ENCODE peak calls at places on chromosomes 1 and 21, in four cellular contexts. O is uterus, A is esophagus squamous epithelium, M is adrenal gland. J is an unnamed sample. For H3K4me1, the result is how much of the 10 kb centered on the place peaks cover.

GRCh38 chr1:200641175-200641489 is 20.6 kb upstream of the KIF14 start:
- DNase-seq in M (no peak), O (no peak), A (no peak), J (no peak)

GRCh38 chr1:185971688-185972087 is 237.5 kb downstream of the HMCN1 start:
- DNase-seq in O (no peak), M (no peak), A (no peak), J (no peak)

GRCh38 chr21:41894922-41895557 is 15.9 kb upstream of the PRDM15 start:
- DNase-seq in M (no peak), O (no peak), A (no peak), J (no peak)

GRCh38 chr1:198545156-198545555 is 4.7 kb upstream of the ATP6V1G3 start:
- DNase-seq in A (no peak), M (no peak), O (no peak), J (no peak)

GRCh38 chr1:59332221-59332620 is 35.3 kb downstream of the FGGY start:
- DNase-seq in O (no peak), A (no peak), M (no peak), J (no peak)

GRCh38 chr1:79792212-79792575 is 785.7 kb upstream of the ADGRL4 start:
- DNase-seq in O (no peak), A (no peak), M (no peak), J (no peak)

GRCh38 chr1:226047495-226047894 is 15.0 kb upstream of the H3-3A start:
- DNase-seq in M (no peak), O (no peak), A (no peak), J (no peak)

GRCh38 chr1:49765034-49765433 is 258.7 kb downstream of the AGBL4 start:
- DNase-seq in A (no peak), O (no peak), M (no peak), J (peak)

GRCh38 chr1:53982034-53982761 is 35.8 kb downstream of the LDLRAD1 start:
- DNase-seq in A (no peak), O (peak), M (peak), J (peak)

GRCh38 chr1:86616871-86617270 is 70.0 kb downstream of the CLCA4 start:
- DNase-seq in M (no peak), O (no peak), A (no peak), J (no peak)

GRCh38 chr1:100400332-100400933 is 48.1 kb downstream of the CDC14A start:
- DNase-seq in O (no peak), A (peak), M (peak), J (peak)

GRCh38 chr1:10867914-10868598 is 71.6 kb upstream of the CASZ1 start:
- DNase-seq in A (no peak), M (no peak), O (no peak), J (no peak)

GRCh38 chr1:25697426-25698220 is 81.0 kb downstream of the MAN1C1 start:
- DNase-seq in O (no peak), M (no peak), A (no peak), J (no peak)

GRCh38 chr1:31054349-31054748 is 11.2 kb downstream of the PUM1 start:
- DNase-seq in M (no peak), O (no peak), A (no peak), J (no peak)

GRCh38 chr1:45922374-45922773 is 119.0 kb downstream of the MAST2 start:
- DNase-seq in O (no peak), A (no peak), M (no peak), J (no peak)

GRCh38 chr1:200774735-200775449 is 36.2 kb downstream of the CAMSAP2 start:
- DNase-seq in A (no peak), M (no peak), O (no peak), J (no peak)

GRCh38 chr1:233253231-233254038 is 42.1 kb downstream of the PCNX2 start:
- DNase-seq in M (no peak), A (no peak), O (no peak), J (no peak)

GRCh38 chr1:29838738-29839320 is 602.5 kb downstream of the PTPRU start:
- DNase-seq in M (no peak), O (no peak), A (no peak), J (no peak)

GRCh38 chr1:182575540-182576149 is 13.4 kb downstream of the RNASEL start:
- DNase-seq in M (peak), A (no peak), O (no peak), J (no peak)

GRCh38 chr1:202659974-202660373 is 50.3 kb downstream of the SYT2 start:
- DNase-seq in M (no peak), O (no peak), A (no peak), J (no peak)

GRCh38 chr21:45104560-45104959 is 30.2 kb downstream of the ADARB1 start:
- DNase-seq in A (no peak), M (peak), O (no peak), J (peak)

GRCh38 chr21:15966216-15966615 is 236.4 kb downstream of the USP25 start:
- DNase-seq in A (no peak), M (no peak), O (no peak), J (no peak)

GRCh38 chr1:159937014-159937750 is 8.2 kb downstream of the IGSF9 start:
- DNase-seq in M (no peak), O (no peak), A (no peak), J (no peak)

GRCh38 chr1:239616686-239617085 is 230.3 kb downstream of the CHRM3 start:
- DNase-seq in A (no peak), M (no peak), O (no peak), J (no peak)

GRCh38 chr1:68331117-68331865 is 99.0 kb upstream of the WLS start:
- DNase-seq in M (no peak), O (no peak), A (no peak), J (no peak)

GRCh38 chr1:160883586-160883985 is 1.4 kb downstream of the ITLN1 start:
- DNase-seq in M (no peak), A (no peak), O (no peak), J (no peak)

GRCh38 chr1:13751458-13751871 is 51.5 kb downstream of the PRDM2 start:
- DNase-seq in A (no peak), O (no peak), M (no peak), J (no peak)

GRCh38 chr1:10830961-10831669 is 34.7 kb upstream of the CASZ1 start:
- DNase-seq in O (no peak), M (no peak), A (no peak), J (no peak)

GRCh38 chr1:211928222-211928856 is 97.8 kb upstream of the LPGAT1 start:
- DNase-seq in A (no peak), O (no peak), M (peak), J (no peak)

GRCh38 chr1:150121236-150121862 is 28.4 kb upstream of the PLEKHO1 start:
- DNase-seq in O (no peak), A (no peak), M (no peak), J (no peak)

GRCh38 chr21:29825936-29826335 is 113.9 kb downstream of the GRIK1 start:
- DNase-seq in M (no peak), O (no peak), A (no peak), J (no peak)

GRCh38 chr1:172588296-172589291 is 55.6 kb downstream of the SUCO start:
- DNase-seq in O (no peak), M (peak), A (no peak), J (no peak)

GRCh38 chr1:234920136-234920842 is 208.3 kb downstream of the TOMM20 start:
- DNase-seq in M (no peak), A (no peak), O (no peak), J (no peak)

GRCh38 chr21:22352088-22352487 is 1353.9 kb downstream of the NCAM2 start:
- DNase-seq in A (no peak), M (no peak), O (no peak), J (no peak)

GRCh38 chr1:13829152-13829769 is 129.3 kb downstream of the PRDM2 start:
- DNase-seq in A (no peak), O (no peak), M (no peak), J (no peak)

GRCh38 chr1:213385806-213386324 is 334.8 kb downstream of the RPS6KC1 start:
- DNase-seq in O (no peak), M (no peak), A (no peak), J (no peak)

GRCh38 chr1:156858959-156859522 is at the start of gene INSRR:
- DNase-seq in A (no peak), O (peak), M (no peak), J (peak)

GRCh38 chr1:154983776-154984466 is 777 bp downstream of the FLAD1 start:
- DNase-seq in A (no peak), O (no peak), M (no peak), J (no peak)

GRCh38 chr1:51044834-51045233 is 57.2 kb upstream of the C1orf185 start:
- DNase-seq in M (no peak), O (no peak), A (no peak), J (no peak)

GRCh38 chr1:51048021-51048420 is 54.0 kb upstream of the C1orf185 start:
- DNase-seq in O (no peak), M (no peak), A (no peak), J (no peak)

GRCh38 chr1:51044199-51044598 is 57.8 kb upstream of the C1orf185 start:
- DNase-seq in O (no peak), A (no peak), M (no peak), J (no peak)

DNA sequence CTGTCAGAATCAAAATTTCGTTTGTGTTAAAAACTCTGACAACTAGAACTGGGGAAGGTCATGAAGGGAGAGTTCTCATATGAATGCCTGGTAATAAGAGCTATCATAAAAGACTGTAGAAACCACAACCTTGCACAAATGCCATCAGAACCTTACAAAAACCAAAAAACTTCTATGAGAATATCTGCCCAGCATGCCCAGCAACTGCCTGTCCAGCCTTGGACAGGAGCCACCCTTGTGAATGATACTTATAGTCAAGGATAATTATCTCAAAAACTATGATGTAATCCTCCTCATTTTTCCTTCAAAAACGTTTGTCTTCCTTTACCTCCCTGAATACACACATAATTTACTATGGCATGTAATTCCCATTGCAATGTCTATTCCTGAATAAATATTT is 53.4 kb upstream of the C1orf185 start:
- DNase-seq in M (peak), A (no peak), O (no peak), J (no peak)
- TF ChIP-seq POLR2A in M (no peak), A (no peak), O (no peak), J (no peak)

GRCh38 chr1:12593621-12594066 is 24.4 kb downstream of the DHRS3 start:
- DNase-seq in O (peak), M (no peak), A (no peak), J (no peak)
- H3K4me1 ChIP-seq in O (under half), M (under half), A (half or more), J (half or more)

GRCh38 chr1:167750641-167751040 is 28.9 kb downstream of the MPZL1 start:
- DNase-seq in A (no peak), M (no peak), O (no peak), J (no peak)
- H3K27ac ChIP-seq in A (peak), M (no peak), O (no peak), J (no peak)

GRCh38 chr1:222713091-222714012 is 988 bp downstream of the BROX start:
- DNase-seq in M (peak), O (peak), A (peak), J (peak)
- TF ChIP-seq POLR2A in M (peak), O (peak), A (no peak), J (no peak)

DNA sequence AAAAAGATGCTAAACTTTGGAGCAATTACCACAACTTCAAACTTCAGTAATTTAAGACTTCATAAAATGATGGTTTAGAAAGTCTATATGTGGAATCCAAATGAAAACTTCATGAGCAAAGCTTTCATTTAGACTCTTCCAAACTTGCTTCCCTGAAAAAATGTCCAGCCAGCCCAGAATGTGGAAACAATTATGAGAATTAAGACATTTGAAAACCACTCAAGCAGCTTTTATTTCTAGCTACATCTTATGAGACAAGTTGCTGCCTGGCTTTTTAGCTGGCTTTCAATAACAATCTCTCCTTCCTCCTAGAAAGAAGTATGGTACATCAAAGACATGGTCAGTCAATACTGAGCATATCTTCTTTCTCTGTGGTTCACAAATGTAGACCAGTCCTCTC is 21.8 kb downstream of the LPAR3 start:
- DNase-seq in A (no peak), O (no peak), M (no peak), J (no peak)
- H3K4me1 ChIP-seq in A (under half), O (under half), M (under half), J (under half)

DNA sequence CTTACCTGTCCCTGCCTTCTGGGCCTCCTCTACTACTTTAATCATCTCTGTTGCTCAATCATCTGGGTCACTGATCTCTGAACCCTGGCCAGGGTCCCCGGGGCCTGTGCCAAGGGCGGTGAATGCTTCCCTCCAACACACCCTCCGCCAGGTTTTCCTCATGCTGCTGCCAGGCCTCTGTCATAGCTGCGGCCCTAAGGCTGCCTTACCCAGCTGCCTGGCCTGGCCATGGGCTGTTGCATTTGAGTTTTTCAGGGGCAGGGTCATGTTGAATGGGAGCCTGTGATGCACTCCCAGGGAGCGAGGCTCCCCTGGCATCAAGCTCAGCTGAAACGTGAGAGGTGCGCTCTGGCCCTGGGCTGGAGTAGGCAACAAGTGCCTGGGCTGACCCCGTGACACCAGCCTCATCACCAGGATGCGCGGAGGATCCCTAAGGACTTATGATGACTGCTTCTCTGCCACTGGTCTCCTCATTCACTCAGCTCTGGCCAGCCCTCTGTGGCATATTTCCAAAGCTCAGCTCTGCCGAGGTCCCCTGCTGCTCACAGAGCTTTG is 7.6 kb downstream of the EDN2 start:
- DNase-seq in M (peak), A (no peak), O (no peak), J (peak)
- H3K27ac ChIP-seq in M (peak), A (peak), O (no peak), J (peak)

GRCh38 chr1:43945898-43946243 is 879 bp upstream of the IPO13 start:
- DNase-seq in A (no peak), M (peak), O (no peak), J (no peak)

GRCh38 chr1:43946244-43947060 is at the start of gene IPO13:
- DNase-seq in O (peak), M (peak), A (peak), J (peak)

GRCh38 chr1:43949663-43950062 is 2.9 kb downstream of the IPO13 start:
- DNase-seq in A (no peak), M (no peak), O (no peak), J (no peak)

GRCh38 chr1:43947890-43948437 is 1.2 kb downstream of the IPO13 start:
- DNase-seq in M (peak), A (no peak), O (no peak), J (no peak)

GRCh38 chr1:43947061-43947889 is 525 bp downstream of the IPO13 start:
- DNase-seq in A (peak), M (no peak), O (peak), J (no peak)
- TF ChIP-seq POLR2A in A (no peak), M (no peak), O (no peak), J (peak)

DNA sequence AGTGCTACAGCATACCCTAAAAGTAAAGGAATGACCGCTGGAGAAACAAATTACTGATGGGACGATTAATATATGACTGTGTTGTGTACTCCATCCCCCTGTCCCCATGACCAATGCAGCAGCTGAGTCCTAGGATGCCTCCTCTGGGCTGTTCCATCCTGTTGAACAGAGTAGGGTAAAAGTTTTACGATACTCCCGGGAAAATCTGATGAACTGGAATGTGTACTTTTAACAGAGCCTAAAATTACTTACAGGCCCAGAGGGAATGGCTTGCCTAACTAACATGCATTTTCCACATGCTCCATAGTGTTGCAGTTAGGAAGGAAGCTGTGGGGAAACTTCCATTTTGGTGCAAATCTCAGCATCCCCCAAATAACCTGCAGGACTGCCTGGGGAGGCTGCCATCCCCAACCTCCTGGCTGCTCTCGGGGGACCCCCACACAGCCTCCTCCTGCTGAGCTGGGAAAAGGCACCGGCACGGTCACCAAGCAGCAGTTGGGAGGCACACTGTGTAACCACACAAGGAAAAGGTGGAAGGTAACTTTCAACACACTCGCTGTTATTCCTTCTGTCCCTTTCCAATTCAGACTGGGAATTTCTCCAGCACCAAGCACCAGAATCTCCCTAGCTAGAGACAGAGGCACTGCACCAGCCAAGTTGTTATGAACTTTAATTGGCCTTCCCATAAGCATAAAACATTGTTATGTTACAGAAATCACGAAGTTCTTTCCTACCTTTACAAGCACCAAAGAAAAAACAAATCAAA is 97.2 kb downstream of the BCAR3 start:
- DNase-seq in A (no peak), M (no peak), O (no peak), J (no peak)
- H3K4me1 ChIP-seq in A (under half), M (under half), O (under half), J (half or more)

J was measured in body of pancreas.